ENCODE peak calls at places on chromosomes 5 and 9, in ten cellular contexts. Y is head of caudate nucleus, E is cardiac muscle cell, J is occipital lobe, C is activated T-cell treated with anti-CD3 and anti-CD28 coated beads for 1 hour, V is frontal cortex, N is mesendoderm, O is memory B cell, I is SK-MEL-5, A is HuH-7.5. R is an unnamed sample.

GRCh38 chr5:157603333-157604190 is 28.0 kb upstream of the ADAM19 start:
- DNase-seq in A (no peak), I (peak), E (no peak), J (no peak), O (no peak), V (no peak), C (peak), Y (no peak), N (no peak), R (no peak)

GRCh38 chr9:95438958-95439357 is 77.8 kb downstream of the PTCH1 start:
- DNase-seq in E (no peak), V (no peak), J (no peak), O (no peak), I (no peak), C (no peak), A (no peak), Y (no peak), N (no peak), R (no peak)

GRCh38 chr9:126471084-126471611 is 142.6 kb upstream of the LMX1B start:
- DNase-seq in I (no peak), E (no peak), C (peak), A (no peak), V (no peak), O (peak), Y (peak), N (no peak), J (peak), R (no peak)

GRCh38 chr5:64612349-64612961 is 77.8 kb upstream of the SHISAL2B start:
- DNase-seq in N (peak), A (peak), O (no peak), Y (no peak), C (no peak), J (no peak), V (peak), I (peak), E (peak), R (peak)

GRCh38 chr9:7103382-7104170 is 345.8 kb downstream of the KDM4C start:
- DNase-seq in J (no peak), A (no peak), I (no peak), V (no peak), O (no peak), E (peak), C (no peak), Y (no peak), N (peak), R (no peak)

GRCh38 chr5:141909212-141909611 is 14.5 kb upstream of the DELE1 start:
- DNase-seq in Y (no peak), A (no peak), V (no peak), J (no peak), I (no peak), O (no peak), N (no peak), E (no peak), C (no peak), R (no peak)

GRCh38 chr5:136655429-136655828 is 290.1 kb upstream of the TRPC7 start:
- DNase-seq in V (no peak), C (no peak), E (no peak), J (no peak), O (no peak), Y (no peak), I (no peak), N (no peak), A (no peak), R (no peak)

GRCh38 chr9:103798620-103799019 is 295.5 kb upstream of the SMC2 start:
- DNase-seq in Y (no peak), A (no peak), J (no peak), I (no peak), V (no peak), C (no peak), E (no peak), N (peak), O (no peak), R (no peak)

GRCh38 chr5:38935437-38935836 is 89.6 kb downstream of the OSMR start:
- DNase-seq in E (no peak), C (no peak), A (no peak), I (no peak), Y (no peak), N (no peak), O (no peak), V (no peak), J (no peak), R (no peak)

GRCh38 chr5:136295914-136296313 is 69.4 kb downstream of the TRPC7 start:
- DNase-seq in Y (no peak), V (no peak), N (no peak), E (no peak), C (no peak), I (no peak), A (no peak), J (no peak), O (no peak), R (no peak)

GRCh38 chr9:34027845-34028574 is 20.7 kb downstream of the UBAP2 start:
- DNase-seq in E (no peak), J (no peak), I (no peak), O (no peak), V (no peak), Y (no peak), C (no peak), A (no peak), N (no peak), R (no peak)

GRCh38 chr5:45696206-45696836 is at the start of gene HCN1:
- DNase-seq in O (no peak), C (no peak), J (peak), A (peak), N (peak), I (peak), E (peak), Y (peak), V (peak), R (peak)

GRCh38 chr9:38171538-38171884 is 102.5 kb upstream of the SHB start:
- DNase-seq in I (no peak), N (no peak), J (no peak), E (no peak), A (no peak), Y (no peak), O (no peak), V (no peak), C (no peak), R (no peak)

GRCh38 chr5:82183828-82184227 is 94.3 kb downstream of the RPS23 start:
- DNase-seq in C (no peak), N (no peak), Y (no peak), V (no peak), O (no peak), I (no peak), J (no peak), A (no peak), E (no peak), R (no peak)

GRCh38 chr5:78204241-78204640 is 90.3 kb downstream of the AP3B1 start:
- DNase-seq in Y (no peak), C (no peak), O (no peak), A (no peak), N (peak), J (no peak), E (no peak), V (no peak), I (no peak), R (no peak)

GRCh38 chr9:134536101-134536900 is 105.3 kb upstream of the COL5A1 start:
- DNase-seq in E (no peak), Y (no peak), I (no peak), N (no peak), V (no peak), C (no peak), J (no peak), A (no peak), O (no peak), R (no peak)

GRCh38 chr5:154287136-154287535 is 96.6 kb downstream of the GALNT10 start:
- DNase-seq in E (peak), Y (no peak), I (no peak), V (no peak), N (peak), A (peak), C (no peak), O (no peak), J (no peak), R (no peak)

GRCh38 chr5:33537240-33537639 is 96.5 kb downstream of the TARS1 start:
- DNase-seq in O (no peak), V (no peak), E (no peak), Y (no peak), C (no peak), I (no peak), N (no peak), A (no peak), J (no peak), R (no peak)

GRCh38 chr5:34721359-34721758 is 65.2 kb downstream of the RAI14 start:
- DNase-seq in E (no peak), J (no peak), N (no peak), O (no peak), C (no peak), A (no peak), V (no peak), Y (no peak), I (no peak), R (no peak)

GRCh38 chr5:78893959-78894676 is 91.0 kb downstream of the ARSB start:
- DNase-seq in O (no peak), N (no peak), J (no peak), A (no peak), C (no peak), I (no peak), E (no peak), V (no peak), Y (no peak), R (no peak)

R was measured in brain pericyte.